ENCODE peak calls at places on chromosomes 1 and 21, in five cellular contexts. F, M, I, R and A are unnamed samples. For H3K4me1, the result is how much of the 10 kb centered on the place peaks cover.

GRCh38 chr1:191888996-191889622 is 269.2 kb upstream of the RGS18 start:
- DNase-seq in F (no peak), M (no peak), I (no peak), R (no peak), A (no peak)

GRCh38 chr1:162631546-162632233 is 574 bp upstream of the DDR2 start:
- DNase-seq in F (no peak), M (no peak), I (no peak), R (no peak), A (no peak)

GRCh38 chr1:28157901-28158300 is 18.6 kb downstream of the PTAFR start:
- DNase-seq in F (no peak), M (no peak), I (no peak), R (no peak), A (no peak)

GRCh38 chr1:35585281-35585680 is 12.2 kb downstream of the TFAP2E start:
- DNase-seq in F (no peak), M (no peak), I (no peak), R (no peak), A (no peak)

GRCh38 chr1:8681911-8682310 is 135.5 kb downstream of the RERE start:
- DNase-seq in F (no peak), M (no peak), I (no peak), R (no peak), A (no peak)

GRCh38 chr21:36059823-36060158 is 535 bp downstream of the SETD4 start:
- DNase-seq in F (peak), M (peak), I (no peak), R (no peak), A (no peak)

GRCh38 chr1:111571239-111571638 is 48.4 kb upstream of the RAP1A start:
- DNase-seq in F (no peak), M (no peak), I (no peak), R (no peak), A (no peak)

GRCh38 chr1:236524142-236524891 is 535 bp downstream of the LGALS8 start:
- DNase-seq in F (peak), M (peak), I (peak), R (peak), A (peak)

GRCh38 chr21:42183374-42184266 is 35.3 kb upstream of the ABCG1 start:
- DNase-seq in F (no peak), M (no peak), I (no peak), R (no peak), A (no peak)

GRCh38 chr1:58968360-58968952 is 184.6 kb upstream of the JUN start:
- DNase-seq in F (no peak), M (peak), I (peak), R (peak), A (no peak)

GRCh38 chr1:172320723-172321122 is 99.8 kb upstream of the C1orf105 start:
- DNase-seq in F (no peak), M (no peak), I (no peak), R (no peak), A (no peak)

GRCh38 chr1:103284270-103284669 is 175.9 kb upstream of the COL11A1 start:
- DNase-seq in F (no peak), M (no peak), I (no peak), R (no peak), A (no peak)

GRCh38 chr1:67803380-67804279 is 29.6 kb downstream of the GNG12 start:
- DNase-seq in F (no peak), M (no peak), I (no peak), R (no peak), A (no peak)

GRCh38 chr1:39381839-39382238 is 109.6 kb upstream of the BMP8A start:
- DNase-seq in F (no peak), M (no peak), I (no peak), R (no peak), A (no peak)

GRCh38 chr1:108816049-108816882 is 40.6 kb downstream of the AKNAD1 start:
- DNase-seq in F (peak), M (peak), I (peak), R (no peak), A (peak)

GRCh38 chr1:26114165-26114927 is 2.7 kb downstream of the PDIK1L start:
- DNase-seq in F (no peak), M (no peak), I (no peak), R (no peak), A (no peak)

GRCh38 chr1:12179111-12179519 is 12.3 kb downstream of the TNFRSF1B start:
- DNase-seq in F (no peak), M (no peak), I (no peak), R (peak), A (no peak)

GRCh38 chr1:29688477-29689365 is 452.4 kb downstream of the PTPRU start:
- DNase-seq in F (no peak), M (no peak), I (no peak), R (no peak), A (no peak)

GRCh38 chr21:32467291-32467690 is 54.8 kb downstream of the EVA1C start:
- DNase-seq in F (no peak), M (no peak), I (no peak), R (no peak), A (no peak)

GRCh38 chr1:68132426-68133130 is 82.2 kb upstream of the DIRAS3 start:
- DNase-seq in F (no peak), M (no peak), I (no peak), R (no peak), A (no peak)

GRCh38 chr1:221987860-221988520 is 246.1 kb upstream of the DUSP10 start:
- DNase-seq in F (no peak), M (no peak), I (no peak), R (no peak), A (no peak)

GRCh38 chr1:145884675-145885074 is 991 bp downstream of the ANKRD35 start:
- DNase-seq in F (no peak), M (no peak), I (no peak), R (no peak), A (no peak)

GRCh38 chr1:229028509-229028908 is 242.4 kb upstream of the RAB4A start:
- DNase-seq in F (no peak), M (no peak), I (no peak), R (no peak), A (no peak)

GRCh38 chr1:84834419-84835064 is 58.5 kb downstream of the LPAR3 start:
- DNase-seq in F (no peak), M (no peak), I (no peak), R (no peak), A (no peak)

DNA sequence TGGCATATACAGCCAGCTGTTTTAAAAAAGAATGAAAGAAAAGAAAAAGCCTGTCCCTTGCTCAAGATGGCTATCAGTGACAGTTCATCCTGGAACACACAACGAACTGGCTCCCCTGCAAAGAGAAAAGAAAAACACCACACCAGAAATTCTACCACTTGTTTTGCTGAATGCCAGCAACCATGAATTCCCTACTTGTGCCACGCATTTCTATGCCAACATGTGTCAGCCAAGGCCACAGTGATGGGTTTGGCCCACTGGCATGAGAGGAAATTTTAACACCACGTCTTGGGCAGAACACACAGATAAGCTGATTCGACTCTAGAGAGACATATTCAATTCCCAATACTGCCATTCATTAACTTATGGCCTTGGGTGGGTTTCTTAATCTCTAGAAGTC is 64.0 kb downstream of the CAPZB start:
- DNase-seq in F (no peak), M (no peak), I (no peak), R (no peak), A (no peak)
- H3K4me1 ChIP-seq in F (under half), M (under half), I (half or more), R (half or more), A (under half)

GRCh38 chr1:116544588-116545358 is 26.1 kb downstream of the CD58 start:
- DNase-seq in F (no peak), M (no peak), I (no peak), R (no peak), A (no peak)

GRCh38 chr1:116546354-116546977 is 24.4 kb downstream of the CD58 start:
- DNase-seq in F (no peak), M (no peak), I (no peak), R (no peak), A (no peak)

GRCh38 chr1:116540088-116540487 is 30.7 kb downstream of the CD58 start:
- DNase-seq in F (no peak), M (no peak), I (no peak), R (no peak), A (no peak)

GRCh38 chr1:116545359-116545705 is 25.5 kb downstream of the CD58 start:
- DNase-seq in F (no peak), M (no peak), I (no peak), R (no peak), A (no peak)
- H3K4me3 ChIP-seq in F (no peak), M (no peak), I (no peak), R (no peak), A (no peak)

GRCh38 chr1:47477595-47478080 is 39.8 kb downstream of the FOXD2 start:
- DNase-seq in F (no peak), M (no peak), I (no peak), R (no peak), A (no peak)
- H3K4me1 ChIP-seq in F (under half), M (under half), I (under half), R (under half), A (under half)

GRCh38 chr1:56045062-56045461 is 534.3 kb downstream of the PLPP3 start:
- DNase-seq in F (no peak), M (no peak), I (no peak), R (no peak), A (no peak)

GRCh38 chr1:56050911-56051310 is 528.5 kb downstream of the PLPP3 start:
- DNase-seq in F (no peak), M (no peak), I (no peak), R (no peak), A (no peak)

DNA sequence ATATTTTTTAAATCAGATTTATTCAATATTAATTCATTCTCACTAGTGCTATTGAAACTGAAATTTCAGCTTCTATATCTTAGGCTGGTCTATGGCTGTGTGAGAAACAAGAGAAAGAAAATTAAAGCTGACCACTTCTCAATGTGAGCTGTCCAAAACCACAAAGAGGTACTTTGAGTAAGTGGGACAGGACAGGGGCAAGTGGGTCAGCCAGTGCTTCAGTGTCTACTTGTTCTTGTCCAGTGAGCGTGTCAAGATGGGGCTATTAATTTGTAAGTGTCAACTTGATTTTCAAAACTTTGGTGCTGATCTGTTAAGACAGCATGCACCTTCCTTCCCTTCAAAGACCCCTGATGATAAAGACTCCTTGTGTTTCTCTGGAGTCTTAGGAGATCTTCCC is 533.9 kb downstream of the PLPP3 start:
- DNase-seq in F (no peak), M (no peak), I (no peak), R (no peak), A (no peak)
- H3K4me3 ChIP-seq in F (no peak), M (no peak), I (no peak), R (no peak), A (no peak)

GRCh38 chr1:93605812-93606512 is 75.7 kb downstream of the BCAR3 start:
- DNase-seq in F (no peak), M (no peak), I (no peak), R (no peak), A (no peak)

GRCh38 chr1:93609536-93609935 is 72.1 kb downstream of the BCAR3 start:
- DNase-seq in F (no peak), M (no peak), I (no peak), R (no peak), A (no peak)

GRCh38 chr1:93611656-93612055 is 70.0 kb downstream of the BCAR3 start:
- DNase-seq in F (no peak), M (no peak), I (no peak), R (no peak), A (no peak)

GRCh38 chr1:93607814-93608187 is 73.8 kb downstream of the BCAR3 start:
- DNase-seq in F (no peak), M (no peak), I (no peak), R (no peak), A (no peak)

GRCh38 chr1:93608188-93609109 is 73.2 kb downstream of the BCAR3 start:
- DNase-seq in F (no peak), M (no peak), I (no peak), R (no peak), A (no peak)
- H3K4me1 ChIP-seq in F (under half), M (under half), I (under half), R (under half), A (under half)

DNA sequence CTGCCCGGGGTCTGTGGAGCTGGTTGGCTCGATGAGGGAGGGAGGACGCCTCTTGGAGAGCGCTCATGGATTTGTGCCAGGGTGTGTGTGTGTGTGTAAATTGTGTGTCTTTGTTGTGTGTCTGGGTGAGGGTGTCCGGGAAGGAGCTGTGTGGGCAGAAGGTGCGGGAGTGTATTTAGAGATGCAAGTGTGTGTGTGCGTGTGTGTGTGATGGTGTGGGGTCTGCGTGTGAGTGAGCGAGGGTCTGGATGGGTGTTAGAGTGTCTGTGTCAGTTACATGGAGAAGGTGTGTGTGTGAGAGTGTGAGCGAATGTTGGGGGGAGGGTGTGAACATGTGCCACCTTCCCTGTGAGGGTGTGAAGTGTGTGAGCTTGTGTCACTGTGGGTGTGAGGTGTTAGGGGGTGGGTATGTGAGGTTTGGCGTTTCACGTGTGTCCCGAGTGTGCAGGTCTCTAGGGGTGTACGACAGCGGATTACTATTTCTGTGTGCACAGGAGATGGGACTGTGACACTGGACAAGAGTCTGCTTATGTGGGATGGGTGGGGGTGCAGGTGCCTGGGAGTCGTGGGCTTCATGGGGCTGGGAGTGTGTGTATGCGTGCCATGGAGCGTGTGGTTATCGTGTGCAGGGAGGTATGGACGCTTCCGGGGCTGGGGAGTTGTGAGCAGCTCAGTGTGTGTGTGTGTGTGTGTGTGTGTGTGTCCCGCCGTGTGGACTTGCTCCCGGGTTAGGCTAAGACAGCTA is 887 bp downstream of the IGSF21 start:
- DNase-seq in F (no peak), M (no peak), I (no peak), R (no peak), A (no peak)
- H3K4me3 ChIP-seq in F (no peak), M (no peak), I (no peak), R (no peak), A (peak)

GRCh38 chr1:206556047-206556747 is 48.9 kb downstream of the RASSF5 start:
- DNase-seq in F (no peak), M (no peak), I (no peak), R (no peak), A (no peak)

GRCh38 chr1:206557636-206558473 is 50.5 kb downstream of the RASSF5 start:
- DNase-seq in F (peak), M (no peak), I (peak), R (peak), A (no peak)

GRCh38 chr1:206555473-206555935 is 48.2 kb downstream of the RASSF5 start:
- DNase-seq in F (no peak), M (no peak), I (no peak), R (peak), A (no peak)

GRCh38 chr1:206558794-206559660 is 51.7 kb downstream of the RASSF5 start:
- DNase-seq in F (no peak), M (no peak), I (no peak), R (no peak), A (no peak)

GRCh38 chr1:206556748-206557635 is 49.7 kb downstream of the RASSF5 start:
- DNase-seq in F (peak), M (peak), I (peak), R (peak), A (peak)
- H3K4me1 ChIP-seq in F (under half), M (under half), I (half or more), R (half or more), A (under half)

GRCh38 chr1:180288894-180289293 is 58.8 kb downstream of the LHX4 start:
- DNase-seq in F (no peak), M (no peak), I (no peak), R (no peak), A (no peak)
- H3K4me3 ChIP-seq in F (no peak), M (no peak), I (no peak), R (no peak), A (no peak)

DNA sequence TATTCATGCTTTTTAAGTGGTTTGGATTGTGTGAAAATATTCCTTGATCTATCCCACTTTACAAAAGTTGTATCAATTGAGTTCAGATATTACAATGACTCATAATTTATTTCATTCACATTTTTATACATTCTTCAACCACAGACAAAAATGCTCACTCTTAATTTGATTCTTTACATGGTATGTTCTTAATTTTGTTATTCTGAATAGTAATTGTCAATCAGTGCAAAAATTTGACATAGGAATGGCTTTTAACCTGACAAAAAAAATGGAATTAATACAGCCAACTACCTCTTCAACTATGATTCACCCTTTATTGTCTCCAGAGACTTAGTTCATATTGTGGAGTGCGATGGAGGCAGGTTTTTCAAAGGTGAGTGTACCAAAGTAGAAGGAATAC is 1002.4 kb upstream of the ADGRL4 start:
- DNase-seq in F (no peak), M (no peak), I (no peak), R (no peak), A (no peak)
- H3K4me1 ChIP-seq in F (under half), M (under half), I (under half), R (under half), A (under half)

GRCh38 chr1:184156521-184157395 is 105.2 kb downstream of the TSEN15 start:
- DNase-seq in F (no peak), M (no peak), I (no peak), R (no peak), A (no peak)

GRCh38 chr1:184153731-184154130 is 102.2 kb downstream of the TSEN15 start:
- DNase-seq in F (no peak), M (no peak), I (no peak), R (no peak), A (no peak)

GRCh38 chr1:184150776-184151531 is 99.4 kb downstream of the TSEN15 start:
- DNase-seq in F (no peak), M (no peak), I (no peak), R (no peak), A (no peak)

GRCh38 chr1:184152502-184152901 is 101.0 kb downstream of the TSEN15 start:
- DNase-seq in F (no peak), M (no peak), I (no peak), R (no peak), A (no peak)

GRCh38 chr1:184152944-184153343 is 101.4 kb downstream of the TSEN15 start:
- DNase-seq in F (no peak), M (no peak), I (no peak), R (no peak), A (no peak)
- H3K4me3 ChIP-seq in F (no peak), M (no peak), I (peak), R (no peak), A (no peak)